ENCODE peak calls at places on chromosomes 7 and 10, in seven cellular contexts. One of them, this sample, is unnamed.

GRCh38 chr7:66667023-66667728 is 38.5 kb downstream of the KCTD7 start:
- DNase-seq in upper lobe of left lung: no peak
- DNase-seq in uterus: no peak
- DNase-seq in Peyer's patch: no peak
- DNase-seq in stomach: no peak
- DNase-seq in transverse colon: no peak
- DNase-seq in IMR-90: no peak
- DNase-seq in this sample: no peak

GRCh38 chr10:96995851-96996250 is 163.8 kb downstream of the LCOR start:
- DNase-seq in upper lobe of left lung: no peak
- DNase-seq in IMR-90: peak; percentile 20
- DNase-seq in Peyer's patch: no peak
- DNase-seq in uterus: no peak
- DNase-seq in transverse colon: no peak
- DNase-seq in stomach: no peak
- DNase-seq in this sample: no peak

GRCh38 chr10:79129361-79129997 is 60.7 kb downstream of the ZMIZ1 start:
- DNase-seq in IMR-90: peak; percentile 68
- DNase-seq in uterus: peak; percentile 55
- DNase-seq in upper lobe of left lung: no peak
- DNase-seq in Peyer's patch: no peak
- DNase-seq in transverse colon: no peak
- DNase-seq in stomach: no peak
- DNase-seq in this sample: no peak

GRCh38 chr10:35498693-35499092 is 106.4 kb upstream of the GJD4 start:
- DNase-seq in Peyer's patch: peak; percentile 50
- DNase-seq in IMR-90: no peak
- DNase-seq in transverse colon: no peak
- DNase-seq in uterus: no peak
- DNase-seq in stomach: no peak
- DNase-seq in upper lobe of left lung: no peak
- DNase-seq in this sample: no peak

GRCh38 chr10:73262105-73262730 is 9.8 kb upstream of the MRPS16 start:
- DNase-seq in Peyer's patch: no peak
- DNase-seq in upper lobe of left lung: no peak
- DNase-seq in transverse colon: no peak
- DNase-seq in uterus: no peak
- DNase-seq in IMR-90: peak; percentile 74
- DNase-seq in stomach: no peak
- DNase-seq in this sample: no peak

GRCh38 chr7:84263106-84263505 is 68.5 kb upstream of the SEMA3A start:
- DNase-seq in stomach: no peak
- DNase-seq in uterus: no peak
- DNase-seq in IMR-90: no peak
- DNase-seq in Peyer's patch: no peak
- DNase-seq in transverse colon: no peak
- DNase-seq in upper lobe of left lung: no peak
- DNase-seq in this sample: no peak

GRCh38 chr10:32459072-32459703 is 13.2 kb downstream of the CCDC7 start:
- DNase-seq in transverse colon: no peak
- DNase-seq in uterus: no peak
- DNase-seq in Peyer's patch: no peak
- DNase-seq in stomach: no peak
- DNase-seq in IMR-90: no peak
- DNase-seq in upper lobe of left lung: no peak
- DNase-seq in this sample: no peak

GRCh38 chr10:67076175-67076574 is 150.3 kb downstream of the LRRTM3 start:
- DNase-seq in IMR-90: no peak
- DNase-seq in transverse colon: no peak
- DNase-seq in uterus: no peak
- DNase-seq in Peyer's patch: no peak
- DNase-seq in upper lobe of left lung: no peak
- DNase-seq in stomach: no peak
- DNase-seq in this sample: no peak

GRCh38 chr7:16592395-16592794 is 53.2 kb downstream of the ANKMY2 start:
- DNase-seq in Peyer's patch: no peak
- DNase-seq in transverse colon: no peak
- DNase-seq in uterus: no peak
- DNase-seq in upper lobe of left lung: no peak
- DNase-seq in stomach: no peak
- DNase-seq in IMR-90: peak; percentile 21
- DNase-seq in this sample: no peak

GRCh38 chr10:60296073-60296472 is 93.6 kb downstream of the ANK3 start:
- DNase-seq in uterus: no peak
- DNase-seq in stomach: no peak
- DNase-seq in transverse colon: no peak
- DNase-seq in IMR-90: no peak
- DNase-seq in Peyer's patch: no peak
- DNase-seq in upper lobe of left lung: no peak
- DNase-seq in this sample: no peak

GRCh38 chr10:86967481-86967941 is 771 bp upstream of the ADIRF start:
- DNase-seq in transverse colon: no peak
- DNase-seq in upper lobe of left lung: peak; percentile 15
- DNase-seq in uterus: no peak
- DNase-seq in IMR-90: no peak
- DNase-seq in stomach: peak; percentile 17
- DNase-seq in Peyer's patch: peak; percentile 6
- DNase-seq in this sample: peak; percentile 14

GRCh38 chr10:31698169-31698890 is 230.3 kb downstream of the ARHGAP12 start:
- DNase-seq in transverse colon: peak; percentile 53
- DNase-seq in stomach: no peak
- DNase-seq in upper lobe of left lung: peak; percentile 64
- DNase-seq in uterus: peak; percentile 81
- DNase-seq in Peyer's patch: no peak
- DNase-seq in IMR-90: peak; percentile 91
- DNase-seq in this sample: peak; percentile 78

GRCh38 chr10:67978749-67979148 is 94.3 kb downstream of the SIRT1 start:
- DNase-seq in uterus: no peak
- DNase-seq in Peyer's patch: no peak
- DNase-seq in transverse colon: no peak
- DNase-seq in IMR-90: no peak
- DNase-seq in stomach: no peak
- DNase-seq in upper lobe of left lung: no peak
- DNase-seq in this sample: no peak

GRCh38 chr10:117531371-117532002 is 11.1 kb upstream of the EMX2 start:
- DNase-seq in stomach: no peak
- DNase-seq in upper lobe of left lung: no peak
- DNase-seq in Peyer's patch: no peak
- DNase-seq in IMR-90: no peak
- DNase-seq in uterus: no peak
- DNase-seq in transverse colon: no peak
- DNase-seq in this sample: no peak

GRCh38 chr10:60430836-60431597 is 41.3 kb upstream of the ANK3 start:
- DNase-seq in Peyer's patch: no peak
- DNase-seq in uterus: no peak
- DNase-seq in upper lobe of left lung: no peak
- DNase-seq in stomach: no peak
- DNase-seq in transverse colon: no peak
- DNase-seq in IMR-90: peak; percentile 26
- DNase-seq in this sample: no peak

GRCh38 chr7:45105588-45106188 is 5.8 kb downstream of the TBRG4 start:
- DNase-seq in Peyer's patch: no peak
- DNase-seq in upper lobe of left lung: no peak
- DNase-seq in transverse colon: no peak
- DNase-seq in uterus: no peak
- DNase-seq in stomach: no peak
- DNase-seq in IMR-90: no peak
- DNase-seq in this sample: no peak

GRCh38 chr10:118760265-118760664 is 5.5 kb upstream of the CACUL1 start:
- DNase-seq in transverse colon: no peak
- DNase-seq in upper lobe of left lung: no peak
- DNase-seq in stomach: no peak
- DNase-seq in Peyer's patch: no peak
- DNase-seq in uterus: no peak
- DNase-seq in IMR-90: no peak
- DNase-seq in this sample: no peak

GRCh38 chr7:66110861-66111260 is 3.8 kb upstream of the CRCP start:
- DNase-seq in transverse colon: no peak
- DNase-seq in IMR-90: peak; percentile 95
- DNase-seq in Peyer's patch: no peak
- DNase-seq in stomach: no peak
- DNase-seq in upper lobe of left lung: no peak
- DNase-seq in uterus: no peak
- DNase-seq in this sample: no peak

GRCh38 chr7:64182036-64182790 is 24.8 kb upstream of the ZNF735 start:
- DNase-seq in IMR-90: no peak
- DNase-seq in stomach: no peak
- DNase-seq in uterus: no peak
- DNase-seq in transverse colon: no peak
- DNase-seq in upper lobe of left lung: no peak
- DNase-seq in Peyer's patch: no peak
- DNase-seq in this sample: no peak

GRCh38 chr7:64183827-64184372 is 23.1 kb upstream of the ZNF735 start:
- DNase-seq in transverse colon: no peak
- DNase-seq in IMR-90: no peak
- DNase-seq in stomach: no peak
- DNase-seq in Peyer's patch: no peak
- DNase-seq in uterus: no peak
- DNase-seq in upper lobe of left lung: no peak
- DNase-seq in this sample: no peak

GRCh38 chr7:64184376-64184775 is 22.6 kb upstream of the ZNF735 start:
- DNase-seq in Peyer's patch: no peak
- DNase-seq in transverse colon: no peak
- DNase-seq in upper lobe of left lung: no peak
- DNase-seq in stomach: no peak
- DNase-seq in IMR-90: no peak
- DNase-seq in uterus: no peak
- DNase-seq in this sample: no peak

GRCh38 chr7:64181586-64181985 is 25.4 kb upstream of the ZNF735 start:
- DNase-seq in uterus: no peak
- DNase-seq in Peyer's patch: no peak
- DNase-seq in transverse colon: no peak
- DNase-seq in upper lobe of left lung: no peak
- DNase-seq in IMR-90: no peak
- DNase-seq in stomach: no peak
- DNase-seq in this sample: no peak

GRCh38 chr7:64183126-64183742 is 23.8 kb upstream of the ZNF735 start:
- DNase-seq in upper lobe of left lung: no peak
- DNase-seq in stomach: no peak
- DNase-seq in Peyer's patch: no peak
- DNase-seq in uterus: no peak
- DNase-seq in transverse colon: no peak
- DNase-seq in IMR-90: no peak
- DNase-seq in this sample: no peak
- H3K9me3 ChIP-seq in upper lobe of left lung: no peaks in the 10 kb centered on the region
- H3K9me3 ChIP-seq in stomach: peaks cover 34% of the 10 kb centered on the region
- H3K9me3 ChIP-seq in Peyer's patch: no peaks in the 10 kb centered on the region
- H3K9me3 ChIP-seq in uterus: no peaks in the 10 kb centered on the region
- H3K9me3 ChIP-seq in transverse colon: no peaks in the 10 kb centered on the region
- H3K9me3 ChIP-seq in IMR-90: peaks cover 24% of the 10 kb centered on the region
- H3K9me3 ChIP-seq in this sample: no peaks in the 10 kb centered on the region

GRCh38 chr10:102065561-102066420 is 642 bp downstream of the HPS6 start:
- DNase-seq in upper lobe of left lung: peak; percentile 70
- DNase-seq in uterus: peak; percentile 48
- DNase-seq in stomach: peak; percentile 34
- DNase-seq in transverse colon: peak; percentile 35
- DNase-seq in IMR-90: peak; percentile 13
- DNase-seq in Peyer's patch: peak; percentile 40
- DNase-seq in this sample: no peak

GRCh38 chr10:102066421-102067068 is 1.4 kb downstream of the HPS6 start:
- DNase-seq in uterus: peak; percentile 17
- DNase-seq in stomach: peak; percentile 28
- DNase-seq in upper lobe of left lung: no peak
- DNase-seq in transverse colon: peak; percentile 18
- DNase-seq in Peyer's patch: no peak
- DNase-seq in IMR-90: no peak
- DNase-seq in this sample: no peak

GRCh38 chr10:102067091-102067916 is 2.2 kb downstream of the HPS6 start:
- DNase-seq in upper lobe of left lung: no peak
- DNase-seq in uterus: no peak
- DNase-seq in stomach: no peak
- DNase-seq in transverse colon: no peak
- DNase-seq in Peyer's patch: no peak
- DNase-seq in IMR-90: no peak
- DNase-seq in this sample: no peak

GRCh38 chr10:102068216-102068615 is 3.1 kb downstream of the HPS6 start:
- DNase-seq in transverse colon: peak; percentile 27
- DNase-seq in stomach: peak; percentile 50
- DNase-seq in Peyer's patch: no peak
- DNase-seq in uterus: peak; percentile 38
- DNase-seq in IMR-90: no peak
- DNase-seq in upper lobe of left lung: no peak
- DNase-seq in this sample: no peak

GRCh38 chr10:102069066-102069465 is 3.9 kb downstream of the HPS6 start:
- DNase-seq in IMR-90: no peak
- DNase-seq in upper lobe of left lung: peak; percentile 28
- DNase-seq in transverse colon: no peak
- DNase-seq in Peyer's patch: no peak
- DNase-seq in stomach: no peak
- DNase-seq in uterus: no peak
- DNase-seq in this sample: no peak
- TF ChIP-seq POLR2A in IMR-90: no peak
- TF ChIP-seq POLR2A in upper lobe of left lung: no peak
- TF ChIP-seq POLR2A in transverse colon: no peak
- TF ChIP-seq POLR2A in Peyer's patch: no peak
- TF ChIP-seq POLR2A in stomach: no peak
- TF ChIP-seq POLR2A in uterus: no peak
- TF ChIP-seq POLR2A in this sample: no peak

DNA sequence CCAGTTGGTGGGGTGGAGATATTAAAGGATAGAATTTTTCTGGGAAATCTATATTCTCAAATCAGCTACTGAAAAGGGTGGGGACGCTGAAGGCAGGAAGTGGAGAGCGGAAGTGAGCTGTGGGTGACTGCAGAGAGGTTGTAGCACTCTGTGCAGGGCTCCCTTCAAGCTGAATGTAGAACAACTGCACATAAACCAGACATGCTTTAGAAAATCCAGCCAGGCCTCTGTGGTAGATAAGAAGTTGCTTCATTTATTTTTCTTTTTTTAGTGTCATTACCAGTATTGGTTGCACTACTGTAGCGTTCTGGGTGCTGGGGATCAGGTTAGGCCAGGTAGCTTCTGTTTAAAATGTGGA is 127.8 kb downstream of the CELF2 start:
- DNase-seq in stomach: peak; percentile 39
- DNase-seq in uterus: no peak
- DNase-seq in transverse colon: peak; percentile 63
- DNase-seq in Peyer's patch: peak; percentile 85
- DNase-seq in IMR-90: no peak
- DNase-seq in upper lobe of left lung: peak; percentile 71
- DNase-seq in this sample: peak; percentile 36
- H3K9me3 ChIP-seq in stomach: no peaks in the 10 kb centered on the region
- H3K9me3 ChIP-seq in uterus: no peaks in the 10 kb centered on the region
- H3K9me3 ChIP-seq in transverse colon: no peaks in the 10 kb centered on the region
- H3K9me3 ChIP-seq in Peyer's patch: no peaks in the 10 kb centered on the region
- H3K9me3 ChIP-seq in IMR-90: no peaks in the 10 kb centered on the region
- H3K9me3 ChIP-seq in upper lobe of left lung: no peaks in the 10 kb centered on the region
- H3K9me3 ChIP-seq in this sample: no peaks in the 10 kb centered on the region

GRCh38 chr7:23018747-23019146 is 4.8 kb upstream of the HYCC1 start:
- DNase-seq in upper lobe of left lung: no peak
- DNase-seq in stomach: no peak
- DNase-seq in IMR-90: peak; percentile 36
- DNase-seq in Peyer's patch: no peak
- DNase-seq in transverse colon: no peak
- DNase-seq in uterus: no peak
- DNase-seq in this sample: no peak
- TF ChIP-seq POLR2A in upper lobe of left lung: no peak
- TF ChIP-seq POLR2A in stomach: no peak
- TF ChIP-seq POLR2A in IMR-90: no peak
- TF ChIP-seq POLR2A in Peyer's patch: no peak
- TF ChIP-seq POLR2A in transverse colon: no peak
- TF ChIP-seq POLR2A in uterus: no peak
- TF ChIP-seq POLR2A in this sample: no peak

GRCh38 chr7:32524631-32525030 is 29.3 kb downstream of the AVL9 start:
- DNase-seq in upper lobe of left lung: no peak
- DNase-seq in IMR-90: no peak
- DNase-seq in stomach: no peak
- DNase-seq in uterus: no peak
- DNase-seq in transverse colon: no peak
- DNase-seq in Peyer's patch: no peak
- DNase-seq in this sample: no peak
- H3K9me3 ChIP-seq in upper lobe of left lung: no peaks in the 10 kb centered on the region
- H3K9me3 ChIP-seq in IMR-90: peaks cover 7% of the 10 kb centered on the region
- H3K9me3 ChIP-seq in stomach: no peaks in the 10 kb centered on the region
- H3K9me3 ChIP-seq in uterus: no peaks in the 10 kb centered on the region
- H3K9me3 ChIP-seq in transverse colon: no peaks in the 10 kb centered on the region
- H3K9me3 ChIP-seq in Peyer's patch: no peaks in the 10 kb centered on the region
- H3K9me3 ChIP-seq in this sample: no peaks in the 10 kb centered on the region

This sample was measured in gastrocnemius medialis.